ENCODE peak calls at places on chromosome 11, in seven cellular contexts. M, Z, P, W, E, D and L are unnamed samples.

GRCh38 chr11:9748361-9748970 is 84.6 kb downstream of the SWAP70 start:
- DNase-seq in M (no peak), D (peak; percentile 71), W (peak; percentile 81), P (peak; percentile 75), E (peak; percentile 46), Z (peak; percentile 86), L (peak; percentile 18)

GRCh38 chr11:107928767-107929507 is 689 bp downstream of the RAB39A start:
- DNase-seq in E (peak; percentile 10), Z (no peak), P (no peak), M (no peak), D (no peak), W (peak; percentile 65), L (no peak)

GRCh38 chr11:7495997-7496545 is 10.8 kb downstream of the OLFML1 start:
- DNase-seq in P (no peak), E (no peak), M (no peak), D (no peak), Z (no peak), W (no peak), L (no peak)

GRCh38 chr11:18836415-18836814 is 44.8 kb upstream of the PTPN5 start:
- DNase-seq in D (no peak), Z (no peak), W (no peak), E (no peak), M (no peak), P (no peak), L (no peak)

GRCh38 chr11:32164836-32165235 is 74.0 kb downstream of the RCN1 start:
- DNase-seq in M (no peak), W (no peak), D (no peak), E (no peak), P (no peak), Z (no peak), L (no peak)

GRCh38 chr11:86456075-86456939 is 81.6 kb downstream of the CCDC81 start:
- DNase-seq in W (peak; percentile 96), D (no peak), E (peak; percentile 91), M (peak; percentile 71), P (peak; percentile 77), Z (peak; percentile 87), L (peak; percentile 55)

GRCh38 chr11:43493431-43493830 is 134.7 kb downstream of the TTC17 start:
- DNase-seq in P (no peak), Z (no peak), E (no peak), D (no peak), W (peak; percentile 27), M (no peak), L (no peak)

GRCh38 chr11:95768521-95768920 is 21.1 kb downstream of the FAM76B start:
- DNase-seq in Z (peak; percentile 19), M (no peak), P (no peak), W (peak; percentile 35), E (no peak), D (no peak), L (no peak)

GRCh38 chr11:121514401-121514981 is 61.7 kb upstream of the SORL1-AS1 start:
- DNase-seq in P (no peak), D (no peak), Z (no peak), W (no peak), E (no peak), M (no peak), L (no peak)

GRCh38 chr11:105867742-105868141 is 154.3 kb downstream of the MSANTD4 start:
- DNase-seq in M (no peak), D (no peak), P (no peak), W (no peak), Z (no peak), E (no peak), L (no peak)

GRCh38 chr11:43718373-43718772 is 37.8 kb downstream of the HSD17B12 start:
- DNase-seq in P (no peak), M (no peak), D (no peak), E (no peak), W (no peak), Z (no peak), L (no peak)

GRCh38 chr11:66020618-66021357 is 5.5 kb downstream of the CATSPER1 start:
- DNase-seq in D (peak; percentile 47), M (peak; percentile 72), P (no peak), Z (peak; percentile 64), E (peak; percentile 25), W (no peak), L (no peak)

GRCh38 chr11:116697639-116698038 is 75.1 kb downstream of the BUD13 start:
- DNase-seq in P (no peak), M (no peak), W (no peak), D (no peak), Z (no peak), E (no peak), L (no peak)

GRCh38 chr11:57942808-57943207 is 80.9 kb upstream of the OR9Q1 start:
- DNase-seq in D (no peak), W (no peak), M (no peak), P (no peak), Z (no peak), E (no peak), L (no peak)

GRCh38 chr11:117604349-117604995 is 192.5 kb downstream of the DSCAML1 start:
- DNase-seq in Z (no peak), D (no peak), W (no peak), M (no peak), P (no peak), E (no peak), L (no peak)

GRCh38 chr11:79438631-79439429 is 2.0 kb downstream of the TENM4 start:
- DNase-seq in E (no peak), M (peak; percentile 60), P (no peak), D (no peak), W (peak; percentile 58), Z (peak; percentile 16), L (no peak)

GRCh38 chr11:84471501-84471900 is 1155.6 kb downstream of the DLG2 start:
- DNase-seq in M (no peak), D (no peak), Z (no peak), E (no peak), P (no peak), W (peak; percentile 73), L (no peak)

GRCh38 chr11:115930886-115931537 is 426.8 kb upstream of the CADM1 start:
- DNase-seq in M (no peak), Z (no peak), W (no peak), D (no peak), P (no peak), E (no peak), L (no peak)